ENCODE peak calls at places on chromosomes 16 and 17, in seven cellular contexts. H is EL, Q is NCI-H1092 treated with DMSO at 0.1 percent for 48 hours, Y is GM13976, D is iris pigment epithelial cell, F is AG08395, L is T-helper 2 cell. U is an unnamed sample.

GRCh38 chr17:67068999-67069398 is 24.6 kb downstream of the CACNG1 start:
- DNase-seq in H (no peak), Q (peak), Y (no peak), L (no peak), F (no peak), D (no peak), U (peak)

GRCh38 chr17:36534117-36534880 is at the start of gene MYO19:
- DNase-seq in F (peak), D (peak), L (peak), H (peak), Q (peak), Y (peak), U (peak)

GRCh38 chr16:1043831-1044514 is 28.6 kb upstream of the SSTR5 start:
- DNase-seq in F (no peak), Y (no peak), H (no peak), D (no peak), Q (no peak), L (no peak), U (no peak)

GRCh38 chr16:5383737-5384136 is 286.1 kb upstream of the EEF2KMT start:
- DNase-seq in Y (no peak), F (no peak), H (no peak), D (no peak), Q (no peak), L (no peak), U (no peak)

GRCh38 chr16:17836868-17837602 is 366.3 kb upstream of the XYLT1 start:
- DNase-seq in H (peak), L (no peak), F (peak), D (peak), Q (no peak), Y (no peak), U (no peak)

GRCh38 chr17:21174719-21175118 is 39.2 kb downstream of the TMEM11 start:
- DNase-seq in Q (no peak), F (peak), D (peak), Y (peak), H (peak), L (no peak), U (no peak)

GRCh38 chr17:38761612-38762011 is 9.1 kb downstream of the PSMB3 start:
- DNase-seq in F (peak), D (peak), Y (no peak), Q (no peak), L (no peak), H (peak), U (no peak)

GRCh38 chr16:23195415-23195978 is 13.0 kb downstream of the SCNN1G start:
- DNase-seq in D (no peak), Y (no peak), L (no peak), F (no peak), H (no peak), Q (no peak), U (no peak)

GRCh38 chr17:78621720-78622490 is 44.7 kb upstream of the DNAH17 start:
- DNase-seq in F (no peak), L (no peak), D (no peak), Y (no peak), H (no peak), Q (no peak), U (no peak)

GRCh38 chr17:42072323-42073187 is 22.2 kb upstream of the C17orf113 start:
- DNase-seq in Q (no peak), F (no peak), D (no peak), H (no peak), Y (no peak), L (no peak), U (no peak)

GRCh38 chr16:175145-175949 is 1.1 kb upstream of the HBA1 start:
- DNase-seq in F (no peak), L (no peak), H (no peak), D (no peak), Q (no peak), Y (no peak), U (no peak)

GRCh38 chr17:1647802-1648581 is 1.7 kb downstream of the RILP start:
- DNase-seq in H (peak), F (no peak), Y (no peak), Q (no peak), D (no peak), L (no peak), U (no peak)

GRCh38 chr17:61352771-61353170 is 46.9 kb upstream of the TBX2 start:
- DNase-seq in H (no peak), Y (no peak), D (no peak), L (no peak), F (no peak), Q (no peak), U (no peak)

GRCh38 chr16:77113835-77114234 is 77.2 kb upstream of the MON1B start:
- DNase-seq in H (no peak), Y (no peak), F (no peak), D (no peak), L (no peak), Q (no peak), U (no peak)

GRCh38 chr17:50507871-50508572 is at the start of gene MYCBPAP:
- DNase-seq in H (peak), Q (peak), L (peak), F (peak), D (peak), Y (peak), U (no peak)

GRCh38 chr16:23055481-23055880 is 93.8 kb downstream of the USP31 start:
- DNase-seq in L (no peak), D (no peak), Q (no peak), Y (no peak), H (no peak), F (no peak), U (no peak)

GRCh38 chr17:41335747-41336146 is 14.9 kb downstream of the KRT33A start:
- DNase-seq in Q (no peak), L (no peak), D (no peak), H (no peak), Y (no peak), F (no peak), U (no peak)

GRCh38 chr16:85151603-85152413 is 39.5 kb upstream of the CIBAR2 start:
- DNase-seq in F (peak), Q (no peak), Y (peak), L (no peak), H (peak), D (peak), U (no peak)

GRCh38 chr17:40307691-40308289 is 1.2 kb upstream of the RARA start:
- DNase-seq in Q (peak), Y (no peak), D (no peak), L (no peak), H (no peak), F (no peak), U (no peak)

U was measured in NCI-H524.